ENCODE peak calls at places on chromosomes 6 and 20, in eight cellular contexts. Q is hepatic stellate cell, C is left ventricle myocardium inferior, S is GM12864, E is nucleus accumbens, Z is GM06990, W is GF-D8, O is Right ventricle myocardium inferior. B is an unnamed sample.
A peak's percentile ranks its signal among the peaks of the same experiment; 100 is the strongest.

GRCh38 chr20:44425923-44426322 is 49.8 kb upstream of the TTPAL start:
- DNase-seq in Q (no peak), C (no peak), S (no peak), E (no peak), Z (no peak), W (no peak), O (no peak), B (no peak)

GRCh38 chr6:160156842-160157241 is 35.2 kb downstream of the SLC22A1 start:
- DNase-seq in Q (no peak), C (no peak), S (no peak), E (no peak), Z (no peak), W (no peak), O (no peak), B (no peak)

GRCh38 chr6:51839975-51840374 is 247.4 kb downstream of the PKHD1 start:
- DNase-seq in Q (no peak), C (no peak), S (no peak), E (no peak), Z (no peak), W (no peak), O (no peak), B (no peak)

GRCh38 chr6:107080036-107080435 is 35.3 kb downstream of the BEND3 start:
- DNase-seq in Q (no peak), C (no peak), S (no peak), E (no peak), Z (no peak), W (no peak), O (no peak), B (no peak)

GRCh38 chr6:70590387-70590786 is 23.7 kb downstream of the SDHAF4 start:
- DNase-seq in Q (no peak), C (no peak), S (no peak), E (no peak), Z (no peak), W (no peak), O (no peak), B (no peak)

GRCh38 chr6:137900815-137901214 is 33.8 kb downstream of the TNFAIP3 start:
- DNase-seq in Q (no peak), C (no peak), S (no peak), E (no peak), Z (no peak), W (no peak), O (no peak), B (no peak)

GRCh38 chr6:105207524-105208269 is 27.9 kb upstream of the POPDC3 start:
- DNase-seq in Q (no peak), C (no peak), S (no peak), E (no peak), Z (no peak), W (no peak), O (no peak), B (no peak)

GRCh38 chr6:168609026-168609685 is 168.2 kb downstream of the SMOC2 start:
- DNase-seq in Q (no peak), C (no peak), S (no peak), E (no peak), Z (no peak), W (no peak), O (no peak), B (no peak)

GRCh38 chr6:75493400-75494064 is at the start of gene FILIP1:
- DNase-seq in Q (no peak), C (peak; percentile 59), S (no peak), E (no peak), Z (no peak), W (no peak), O (peak; percentile 66), B (no peak)